ENCODE peak calls at places on chromosomes 11 and 22, in ten cellular contexts. One of them, this sample, is unnamed.

GRCh38 chr11:82906236-82906635 is 4.7 kb downstream of the DDIAS start:
- DNase-seq in IMR-90: peak
- DNase-seq in ovary: no peak
- DNase-seq in body of pancreas: no peak
- DNase-seq in AG04450: no peak
- DNase-seq in fibroblast of pulmonary artery: peak
- DNase-seq in choroid plexus epithelial cell: peak
- DNase-seq in esophagus squamous epithelium: no peak
- DNase-seq in endodermal cell: no peak
- DNase-seq in tibial artery: no peak
- DNase-seq in this sample: no peak

GRCh38 chr11:10908215-10908990 is 50.5 kb upstream of the ZBED5 start:
- DNase-seq in tibial artery: no peak
- DNase-seq in fibroblast of pulmonary artery: peak
- DNase-seq in body of pancreas: peak
- DNase-seq in choroid plexus epithelial cell: peak
- DNase-seq in ovary: no peak
- DNase-seq in AG04450: peak
- DNase-seq in esophagus squamous epithelium: no peak
- DNase-seq in endodermal cell: no peak
- DNase-seq in IMR-90: peak
- DNase-seq in this sample: no peak

GRCh38 chr22:49075150-49075549 is 752.5 kb downstream of the BRD1 start:
- DNase-seq in esophagus squamous epithelium: no peak
- DNase-seq in fibroblast of pulmonary artery: no peak
- DNase-seq in body of pancreas: no peak
- DNase-seq in AG04450: no peak
- DNase-seq in ovary: no peak
- DNase-seq in endodermal cell: no peak
- DNase-seq in choroid plexus epithelial cell: no peak
- DNase-seq in IMR-90: no peak
- DNase-seq in tibial artery: peak
- DNase-seq in this sample: no peak

GRCh38 chr11:2166091-2166851 is 5.3 kb upstream of the INS start:
- DNase-seq in tibial artery: no peak
- DNase-seq in choroid plexus epithelial cell: peak
- DNase-seq in ovary: peak
- DNase-seq in IMR-90: no peak
- DNase-seq in fibroblast of pulmonary artery: no peak
- DNase-seq in AG04450: no peak
- DNase-seq in body of pancreas: no peak
- DNase-seq in endodermal cell: peak
- DNase-seq in esophagus squamous epithelium: no peak
- DNase-seq in this sample: no peak

GRCh38 chr22:46041642-46042041 is 64.7 kb upstream of the WNT7B start:
- DNase-seq in IMR-90: no peak
- DNase-seq in body of pancreas: peak
- DNase-seq in endodermal cell: peak
- DNase-seq in tibial artery: peak
- DNase-seq in esophagus squamous epithelium: no peak
- DNase-seq in choroid plexus epithelial cell: no peak
- DNase-seq in AG04450: no peak
- DNase-seq in ovary: peak
- DNase-seq in fibroblast of pulmonary artery: no peak
- DNase-seq in this sample: no peak

GRCh38 chr11:64095949-64096348 is 60.2 kb downstream of the FLRT1 start:
- DNase-seq in choroid plexus epithelial cell: no peak
- DNase-seq in esophagus squamous epithelium: no peak
- DNase-seq in ovary: no peak
- DNase-seq in AG04450: no peak
- DNase-seq in tibial artery: no peak
- DNase-seq in IMR-90: no peak
- DNase-seq in body of pancreas: no peak
- DNase-seq in fibroblast of pulmonary artery: no peak
- DNase-seq in endodermal cell: no peak
- DNase-seq in this sample: no peak

GRCh38 chr11:107196732-107197131 is 178.5 kb upstream of the GUCY1A2 start:
- DNase-seq in choroid plexus epithelial cell: no peak
- DNase-seq in endodermal cell: no peak
- DNase-seq in esophagus squamous epithelium: no peak
- DNase-seq in AG04450: no peak
- DNase-seq in IMR-90: no peak
- DNase-seq in ovary: no peak
- DNase-seq in fibroblast of pulmonary artery: no peak
- DNase-seq in tibial artery: no peak
- DNase-seq in body of pancreas: no peak
- DNase-seq in this sample: no peak

GRCh38 chr11:76419896-76420295 is 24.9 kb upstream of the EMSY start:
- DNase-seq in AG04450: no peak
- DNase-seq in tibial artery: no peak
- DNase-seq in ovary: no peak
- DNase-seq in esophagus squamous epithelium: no peak
- DNase-seq in fibroblast of pulmonary artery: no peak
- DNase-seq in endodermal cell: peak
- DNase-seq in IMR-90: no peak
- DNase-seq in choroid plexus epithelial cell: peak
- DNase-seq in body of pancreas: peak
- DNase-seq in this sample: no peak

GRCh38 chr11:12941671-12942070 is 67.4 kb upstream of the RASSF10 start:
- DNase-seq in IMR-90: no peak
- DNase-seq in tibial artery: no peak
- DNase-seq in fibroblast of pulmonary artery: no peak
- DNase-seq in esophagus squamous epithelium: no peak
- DNase-seq in ovary: no peak
- DNase-seq in body of pancreas: no peak
- DNase-seq in choroid plexus epithelial cell: no peak
- DNase-seq in AG04450: no peak
- DNase-seq in endodermal cell: no peak
- DNase-seq in this sample: no peak

GRCh38 chr11:67261942-67262681 is 4.2 kb upstream of the GRK2 start:
- DNase-seq in ovary: peak
- DNase-seq in choroid plexus epithelial cell: no peak
- DNase-seq in endodermal cell: no peak
- DNase-seq in tibial artery: peak
- DNase-seq in esophagus squamous epithelium: no peak
- DNase-seq in IMR-90: no peak
- DNase-seq in body of pancreas: no peak
- DNase-seq in AG04450: no peak
- DNase-seq in fibroblast of pulmonary artery: no peak
- DNase-seq in this sample: no peak

GRCh38 chr11:10375280-10376048 is 70.6 kb downstream of the ADM start:
- DNase-seq in ovary: no peak
- DNase-seq in esophagus squamous epithelium: no peak
- DNase-seq in fibroblast of pulmonary artery: peak
- DNase-seq in tibial artery: no peak
- DNase-seq in choroid plexus epithelial cell: peak
- DNase-seq in body of pancreas: no peak
- DNase-seq in IMR-90: peak
- DNase-seq in endodermal cell: no peak
- DNase-seq in AG04450: no peak
- DNase-seq in this sample: no peak

GRCh38 chr11:129143335-129143734 is 48.8 kb downstream of the ARHGAP32 start:
- DNase-seq in esophagus squamous epithelium: no peak
- DNase-seq in choroid plexus epithelial cell: peak
- DNase-seq in fibroblast of pulmonary artery: peak
- DNase-seq in endodermal cell: no peak
- DNase-seq in body of pancreas: peak
- DNase-seq in ovary: peak
- DNase-seq in tibial artery: peak
- DNase-seq in AG04450: peak
- DNase-seq in IMR-90: peak
- DNase-seq in this sample: peak

GRCh38 chr11:112963368-112963955 is 2.2 kb downstream of the NCAM1 start:
- DNase-seq in esophagus squamous epithelium: no peak
- DNase-seq in fibroblast of pulmonary artery: no peak
- DNase-seq in IMR-90: no peak
- DNase-seq in AG04450: no peak
- DNase-seq in ovary: peak
- DNase-seq in endodermal cell: no peak
- DNase-seq in tibial artery: no peak
- DNase-seq in choroid plexus epithelial cell: no peak
- DNase-seq in body of pancreas: no peak
- DNase-seq in this sample: no peak

GRCh38 chr11:35583126-35583525 is 35.1 kb upstream of the FJX1 start:
- DNase-seq in IMR-90: peak
- DNase-seq in fibroblast of pulmonary artery: peak
- DNase-seq in tibial artery: no peak
- DNase-seq in body of pancreas: no peak
- DNase-seq in choroid plexus epithelial cell: peak
- DNase-seq in AG04450: no peak
- DNase-seq in esophagus squamous epithelium: no peak
- DNase-seq in endodermal cell: no peak
- DNase-seq in ovary: no peak
- DNase-seq in this sample: no peak

GRCh38 chr11:35583843-35584242 is 34.4 kb upstream of the FJX1 start:
- DNase-seq in tibial artery: no peak
- DNase-seq in fibroblast of pulmonary artery: no peak
- DNase-seq in IMR-90: no peak
- DNase-seq in body of pancreas: no peak
- DNase-seq in endodermal cell: no peak
- DNase-seq in esophagus squamous epithelium: no peak
- DNase-seq in AG04450: no peak
- DNase-seq in choroid plexus epithelial cell: no peak
- DNase-seq in ovary: no peak
- DNase-seq in this sample: no peak

GRCh38 chr11:35580397-35580781 is 37.9 kb upstream of the FJX1 start:
- DNase-seq in body of pancreas: no peak
- DNase-seq in tibial artery: no peak
- DNase-seq in IMR-90: no peak
- DNase-seq in fibroblast of pulmonary artery: no peak
- DNase-seq in ovary: no peak
- DNase-seq in esophagus squamous epithelium: no peak
- DNase-seq in AG04450: no peak
- DNase-seq in endodermal cell: no peak
- DNase-seq in choroid plexus epithelial cell: no peak
- DNase-seq in this sample: no peak

GRCh38 chr11:35582033-35582432 is 36.2 kb upstream of the FJX1 start:
- DNase-seq in body of pancreas: no peak
- DNase-seq in ovary: no peak
- DNase-seq in esophagus squamous epithelium: no peak
- DNase-seq in tibial artery: no peak
- DNase-seq in endodermal cell: no peak
- DNase-seq in fibroblast of pulmonary artery: no peak
- DNase-seq in choroid plexus epithelial cell: no peak
- DNase-seq in AG04450: no peak
- DNase-seq in IMR-90: no peak
- DNase-seq in this sample: no peak

GRCh38 chr11:35579557-35580396 is 38.5 kb upstream of the FJX1 start:
- DNase-seq in endodermal cell: peak
- DNase-seq in AG04450: peak
- DNase-seq in fibroblast of pulmonary artery: peak
- DNase-seq in IMR-90: peak
- DNase-seq in ovary: no peak
- DNase-seq in choroid plexus epithelial cell: peak
- DNase-seq in body of pancreas: no peak
- DNase-seq in esophagus squamous epithelium: no peak
- DNase-seq in tibial artery: no peak
- DNase-seq in this sample: peak
- TF ChIP-seq CTCF in endodermal cell: no peak
- TF ChIP-seq CTCF in AG04450: no peak
- TF ChIP-seq CTCF in fibroblast of pulmonary artery: no peak
- TF ChIP-seq CTCF in IMR-90: no peak
- TF ChIP-seq CTCF in ovary: no peak
- TF ChIP-seq CTCF in choroid plexus epithelial cell: no peak
- TF ChIP-seq CTCF in body of pancreas: no peak
- TF ChIP-seq CTCF in esophagus squamous epithelium: no peak
- TF ChIP-seq CTCF in tibial artery: no peak
- TF ChIP-seq CTCF in this sample: no peak

GRCh38 chr11:18575361-18575760 is 13.2 kb downstream of the UEVLD start:
- DNase-seq in choroid plexus epithelial cell: no peak
- DNase-seq in ovary: no peak
- DNase-seq in IMR-90: no peak
- DNase-seq in tibial artery: no peak
- DNase-seq in esophagus squamous epithelium: no peak
- DNase-seq in fibroblast of pulmonary artery: no peak
- DNase-seq in endodermal cell: no peak
- DNase-seq in AG04450: no peak
- DNase-seq in body of pancreas: no peak
- DNase-seq in this sample: no peak
- H3K4me3 ChIP-seq in choroid plexus epithelial cell: no peak
- H3K4me3 ChIP-seq in ovary: no peak
- H3K4me3 ChIP-seq in IMR-90: no peak
- H3K4me3 ChIP-seq in tibial artery: no peak
- H3K4me3 ChIP-seq in esophagus squamous epithelium: no peak
- H3K4me3 ChIP-seq in fibroblast of pulmonary artery: no peak
- H3K4me3 ChIP-seq in endodermal cell: no peak
- H3K4me3 ChIP-seq in AG04450: no peak
- H3K4me3 ChIP-seq in body of pancreas: no peak
- H3K4me3 ChIP-seq in this sample: no peak

DNA sequence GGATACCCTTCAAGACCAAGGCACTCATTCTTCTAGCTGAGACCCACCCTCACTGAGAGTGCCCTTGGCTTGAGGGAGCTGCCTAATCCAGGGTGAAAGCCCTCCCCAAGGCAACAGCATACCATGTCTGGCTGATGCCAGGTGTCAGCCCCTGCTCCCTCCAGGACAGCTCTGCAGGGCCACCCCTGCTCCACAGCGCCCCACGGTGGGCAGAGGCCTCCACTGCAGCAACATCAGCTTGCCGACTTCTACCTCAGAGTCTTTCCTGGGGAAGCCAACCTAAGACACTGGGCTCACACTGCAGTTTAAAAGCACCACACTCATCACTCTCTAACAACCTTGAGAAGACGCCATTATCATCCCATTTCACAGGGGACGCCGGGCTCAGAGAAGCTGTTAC is 29.0 kb downstream of the TTLL1 start:
- DNase-seq in esophagus squamous epithelium: no peak
- DNase-seq in ovary: no peak
- DNase-seq in AG04450: no peak
- DNase-seq in fibroblast of pulmonary artery: peak
- DNase-seq in endodermal cell: peak
- DNase-seq in body of pancreas: peak
- DNase-seq in tibial artery: no peak
- DNase-seq in choroid plexus epithelial cell: peak
- DNase-seq in IMR-90: no peak
- DNase-seq in this sample: no peak
- TF ChIP-seq CTCF in esophagus squamous epithelium: peak
- TF ChIP-seq CTCF in ovary: no peak
- TF ChIP-seq CTCF in AG04450: peak
- TF ChIP-seq CTCF in fibroblast of pulmonary artery: peak
- TF ChIP-seq CTCF in endodermal cell: peak
- TF ChIP-seq CTCF in body of pancreas: peak
- TF ChIP-seq CTCF in tibial artery: peak
- TF ChIP-seq CTCF in choroid plexus epithelial cell: peak
- TF ChIP-seq CTCF in IMR-90: peak
- TF ChIP-seq CTCF in this sample: peak

DNA sequence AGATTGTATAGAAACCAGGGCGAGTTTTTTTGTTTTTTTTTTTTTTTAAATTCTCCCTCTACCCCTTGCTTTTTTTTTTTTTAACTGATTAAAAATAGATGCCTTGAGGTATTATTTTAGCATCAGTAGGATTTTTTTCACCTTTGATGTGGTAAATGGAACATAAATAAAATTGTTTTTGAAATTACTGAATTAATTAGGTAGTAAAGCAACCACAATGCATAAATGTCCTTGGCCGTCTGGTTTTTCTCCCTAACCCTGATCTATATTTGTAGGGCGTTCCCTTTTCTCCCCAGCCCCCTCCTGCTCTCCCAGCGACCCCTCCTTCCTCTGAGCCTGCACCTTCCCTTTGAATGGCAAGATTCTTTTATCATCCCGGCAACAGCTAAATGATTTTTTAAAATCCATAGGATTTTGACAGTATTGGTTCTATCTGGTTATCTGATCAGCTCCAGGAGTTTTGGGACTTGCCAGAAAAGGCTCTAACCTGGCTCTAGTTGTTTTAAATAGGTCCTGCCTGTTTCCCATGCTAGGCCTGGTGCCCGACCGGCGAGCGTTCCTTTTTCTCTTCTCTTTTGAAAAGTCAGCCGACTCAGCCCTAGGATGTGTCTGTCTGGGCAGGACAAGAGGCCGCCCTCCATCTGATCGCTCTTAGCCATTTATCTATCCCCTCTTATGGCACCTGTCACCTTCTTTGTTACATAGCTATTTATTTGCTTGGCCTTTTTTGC is 108.0 kb downstream of the ZBTB16 start:
- DNase-seq in choroid plexus epithelial cell: no peak
- DNase-seq in IMR-90: no peak
- DNase-seq in fibroblast of pulmonary artery: no peak
- DNase-seq in AG04450: no peak
- DNase-seq in ovary: no peak
- DNase-seq in tibial artery: peak
- DNase-seq in body of pancreas: no peak
- DNase-seq in esophagus squamous epithelium: no peak
- DNase-seq in endodermal cell: no peak
- DNase-seq in this sample: no peak
- H3K4me3 ChIP-seq in choroid plexus epithelial cell: no peak
- H3K4me3 ChIP-seq in IMR-90: no peak
- H3K4me3 ChIP-seq in fibroblast of pulmonary artery: no peak
- H3K4me3 ChIP-seq in AG04450: no peak
- H3K4me3 ChIP-seq in ovary: peak
- H3K4me3 ChIP-seq in tibial artery: peak
- H3K4me3 ChIP-seq in body of pancreas: no peak
- H3K4me3 ChIP-seq in esophagus squamous epithelium: no peak
- H3K4me3 ChIP-seq in endodermal cell: no peak
- H3K4me3 ChIP-seq in this sample: no peak

This sample was measured in epithelial cell of proximal tubule.